ENCODE peak calls at places on chromosomes 16 and 17, in seven cellular contexts. W is cardiac muscle cell; M is stimulated activated CD4-positive, alpha-beta T cell treated with anti-CD3 and anti-CD28 coated beads, Interleukin-15, amount 100 ng/mL, for 1 hour; N is nucleus accumbens; B is central memory CD4-positive, alpha-beta T cell; K is MCF 10A; Y is cardiac fibroblast. F is an unnamed sample.

GRCh38 chr17:3534881-3535252 is 22.7 kb downstream of the TRPV3 start:
- DNase-seq in W (peak; percentile 75), M (no peak), N (peak; percentile 44), B (no peak), K (no peak), Y (peak; percentile 53), F (peak; percentile 87)

GRCh38 chr16:1749152-1750117 is 21.9 kb downstream of the NME3 start:
- DNase-seq in W (no peak), M (no peak), N (no peak), B (no peak), K (no peak), Y (peak; percentile 67), F (no peak)

GRCh38 chr17:7084058-7084457 is 4.0 kb upstream of the CLEC10A start:
- DNase-seq in W (peak; percentile 22), M (no peak), N (no peak), B (no peak), K (no peak), Y (no peak), F (no peak)

GRCh38 chr17:30530346-30531025 is 53.3 kb downstream of the GOSR1 start:
- DNase-seq in W (peak; percentile 49), M (no peak), N (no peak), B (no peak), K (no peak), Y (peak; percentile 63), F (no peak)

GRCh38 chr17:7046127-7046724 is 2.3 kb upstream of the SLC16A11 start:
- DNase-seq in W (no peak), M (no peak), N (no peak), B (peak; percentile 33), K (no peak), Y (no peak), F (no peak)

GRCh38 chr17:4136373-4136772 is 6.5 kb downstream of the ZZEF1 start:
- DNase-seq in W (no peak), M (no peak), N (peak; percentile 28), B (no peak), K (no peak), Y (peak; percentile 25), F (peak; percentile 39)

GRCh38 chr17:82880620-82881019 is 40.8 kb upstream of the ZNF750 start:
- DNase-seq in W (no peak), M (no peak), N (no peak), B (no peak), K (no peak), Y (no peak), F (no peak)

GRCh38 chr17:57701121-57701520 is 44.0 kb downstream of the CCDC182 start:
- DNase-seq in W (no peak), M (no peak), N (no peak), B (no peak), K (no peak), Y (no peak), F (no peak)

GRCh38 chr16:11232852-11233726 is 22.9 kb downstream of the SOCS1 start:
- DNase-seq in W (no peak), M (peak; percentile 71), N (no peak), B (peak; percentile 87), K (no peak), Y (no peak), F (no peak)

GRCh38 chr17:81365148-81365600 is 30.1 kb upstream of the BAHCC1 start:
- DNase-seq in W (peak; percentile 77), M (no peak), N (no peak), B (no peak), K (peak; percentile 90), Y (peak; percentile 69), F (no peak)

GRCh38 chr17:9987779-9988585 is 82.9 kb upstream of the RCVRN start:
- DNase-seq in W (peak; percentile 58), M (peak; percentile 2), N (no peak), B (no peak), K (peak; percentile 38), Y (peak; percentile 14), F (peak; percentile 34)

GRCh38 chr17:65074778-65075250 is 18.3 kb upstream of the GNA13 start:
- DNase-seq in W (peak; percentile 77), M (no peak), N (peak; percentile 49), B (no peak), K (no peak), Y (no peak), F (no peak)

GRCh38 chr17:16352303-16352837 is 899 bp downstream of the CENPV start:
- DNase-seq in W (peak; percentile 35), M (peak; percentile 25), N (peak; percentile 55), B (peak; percentile 6), K (peak; percentile 20), Y (peak; percentile 37), F (peak; percentile 40)

GRCh38 chr16:66455970-66456369 is 28.9 kb downstream of the BEAN1 start:
- DNase-seq in W (no peak), M (no peak), N (no peak), B (no peak), K (no peak), Y (no peak), F (no peak)

GRCh38 chr16:278863-279366 is 1.5 kb upstream of the ARHGDIG start:
- DNase-seq in W (peak; percentile 50), M (no peak), N (no peak), B (peak; percentile 54), K (peak; percentile 54), Y (peak; percentile 21), F (no peak)

GRCh38 chr17:39011907-39012468 is 44.8 kb upstream of the FBXO47 start:
- DNase-seq in W (no peak), M (no peak), N (no peak), B (no peak), K (no peak), Y (no peak), F (no peak)

GRCh38 chr16:56488035-56488434 is 31.8 kb downstream of the BBS2 start:
- DNase-seq in W (no peak), M (no peak), N (peak; percentile 31), B (no peak), K (no peak), Y (no peak), F (peak; percentile 82)

GRCh38 chr17:680554-680953 is 34.1 kb downstream of the VPS53 start:
- DNase-seq in W (no peak), M (no peak), N (no peak), B (no peak), K (no peak), Y (no peak), F (no peak)

GRCh38 chr17:60395508-60396065 is 3.7 kb upstream of the USP32 start:
- DNase-seq in W (no peak), M (no peak), N (no peak), B (no peak), K (no peak), Y (no peak), F (no peak)

GRCh38 chr17:6641374-6641818 is 536 bp downstream of the TXNDC17 start:
- DNase-seq in W (peak; percentile 32), M (no peak), N (no peak), B (peak; percentile 17), K (peak; percentile 33), Y (no peak), F (no peak)

GRCh38 chr16:615122-615521 is 15.7 kb upstream of the WFIKKN1 start:
- DNase-seq in W (no peak), M (no peak), N (no peak), B (no peak), K (no peak), Y (no peak), F (no peak)

GRCh38 chr17:75513667-75514052 is 1.7 kb downstream of the CASKIN2 start:
- DNase-seq in W (no peak), M (no peak), N (no peak), B (no peak), K (no peak), Y (no peak), F (no peak)

GRCh38 chr17:48990882-48991357 is 6.3 kb upstream of the IGF2BP1 start:
- DNase-seq in W (no peak), M (no peak), N (no peak), B (no peak), K (no peak), Y (no peak), F (no peak)

GRCh38 chr16:56832768-56833167 is 32.2 kb upstream of the SLC12A3 start:
- DNase-seq in W (no peak), M (no peak), N (no peak), B (no peak), K (no peak), Y (no peak), F (no peak)

GRCh38 chr17:1302761-1303160 is 23.3 kb downstream of the TRARG1 start:
- DNase-seq in W (no peak), M (no peak), N (no peak), B (no peak), K (no peak), Y (no peak), F (no peak)

GRCh38 chr17:56571456-56571855 is 22.0 kb upstream of the NOG start:
- DNase-seq in W (no peak), M (no peak), N (no peak), B (no peak), K (peak; percentile 7), Y (no peak), F (no peak)

GRCh38 chr16:66798162-66798561 is 3.2 kb downstream of the TERB1 start:
- DNase-seq in W (peak; percentile 19), M (no peak), N (no peak), B (no peak), K (no peak), Y (peak; percentile 41), F (no peak)

GRCh38 chr17:50867856-50868438 is 1.8 kb upstream of the TOB1 start:
- DNase-seq in W (no peak), M (no peak), N (no peak), B (no peak), K (no peak), Y (no peak), F (no peak)

GRCh38 chr17:68457539-68458259 is 403 bp upstream of the WIPI1 start:
- DNase-seq in W (peak; percentile 99), M (peak; percentile 96), N (peak; percentile 99), B (peak; percentile 99), K (peak; percentile 97), Y (peak; percentile 98), F (peak; percentile 98)

GRCh38 chr17:48555183-48555615 is 10.3 kb upstream of the HOXB2 start:
- DNase-seq in W (peak; percentile 88), M (no peak), N (no peak), B (no peak), K (no peak), Y (peak; percentile 90), F (no peak)

GRCh38 chr17:606501-607243 is 108.0 kb downstream of the VPS53 start:
- DNase-seq in W (peak; percentile 44), M (no peak), N (no peak), B (no peak), K (no peak), Y (no peak), F (no peak)

GRCh38 chr16:1474047-1474446 is 781 bp downstream of the CLCN7 start:
- DNase-seq in W (peak; percentile 9), M (no peak), N (no peak), B (no peak), K (no peak), Y (peak; percentile 10), F (no peak)

GRCh38 chr16:70656712-70657263 is 10.4 kb downstream of the IL34 start:
- DNase-seq in W (no peak), M (no peak), N (no peak), B (no peak), K (no peak), Y (no peak), F (no peak)

GRCh38 chr17:1486802-1487695 is 5.4 kb downstream of the MYO1C start:
- DNase-seq in W (peak; percentile 48), M (peak; percentile 61), N (no peak), B (peak; percentile 76), K (no peak), Y (peak; percentile 66), F (no peak)

GRCh38 chr17:77462101-77462500 is 321.3 kb downstream of the SEC14L1 start:
- DNase-seq in W (no peak), M (no peak), N (no peak), B (no peak), K (no peak), Y (no peak), F (no peak)

GRCh38 chr16:68331879-68332410 is 21.1 kb downstream of the PRMT7 start:
- DNase-seq in W (no peak), M (no peak), N (no peak), B (no peak), K (no peak), Y (peak; percentile 24), F (no peak)

GRCh38 chr17:83150369-83151055 is 71.1 kb downstream of the METRNL start:
- DNase-seq in W (no peak), M (no peak), N (no peak), B (no peak), K (no peak), Y (no peak), F (no peak)

GRCh38 chr16:54031107-54031760 is 255.4 kb downstream of the IRX3 start:
- DNase-seq in W (peak; percentile 6), M (no peak), N (no peak), B (no peak), K (peak; percentile 46), Y (peak; percentile 71), F (no peak)

F was measured in globus pallidus.